ENCODE peak calls at places on chromosomes 4 and X, in nine cellular contexts. One of them, this sample, is unnamed.
A peak's percentile ranks its signal among the peaks of the same experiment; 100 is the strongest.

GRCh38 chr4:78525559-78525958 is 26.0 kb upstream of the ANXA3 start:
- DNase-seq in choroid plexus epithelial cell: no peak
- DNase-seq in heart right ventricle: no peak
- DNase-seq in CD8-positive, alpha-beta T cell: no peak
- DNase-seq in cardiac muscle cell: no peak
- DNase-seq in spleen: no peak
- DNase-seq in endothelial cell: no peak
- DNase-seq in GM13976: no peak
- DNase-seq in stomach: no peak
- DNase-seq in this sample: no peak

GRCh38 chrX:127574829-127575228 is 477.4 kb downstream of the ACTRT1 start:
- DNase-seq in choroid plexus epithelial cell: no peak
- DNase-seq in heart right ventricle: no peak
- DNase-seq in CD8-positive, alpha-beta T cell: no peak
- DNase-seq in cardiac muscle cell: no peak
- DNase-seq in spleen: peak; percentile 52
- DNase-seq in endothelial cell: no peak
- DNase-seq in GM13976: no peak
- DNase-seq in stomach: no peak
- DNase-seq in this sample: no peak

GRCh38 chr4:140704392-140704955 is 51.7 kb downstream of the TBC1D9 start:
- DNase-seq in choroid plexus epithelial cell: no peak
- DNase-seq in heart right ventricle: no peak
- DNase-seq in CD8-positive, alpha-beta T cell: no peak
- DNase-seq in cardiac muscle cell: no peak
- DNase-seq in spleen: no peak
- DNase-seq in endothelial cell: no peak
- DNase-seq in GM13976: no peak
- DNase-seq in stomach: no peak
- DNase-seq in this sample: no peak

GRCh38 chr4:140277576-140277975 is 95.9 kb upstream of the SCOC start:
- DNase-seq in choroid plexus epithelial cell: no peak
- DNase-seq in heart right ventricle: no peak
- DNase-seq in CD8-positive, alpha-beta T cell: no peak
- DNase-seq in cardiac muscle cell: no peak
- DNase-seq in spleen: no peak
- DNase-seq in endothelial cell: no peak
- DNase-seq in GM13976: no peak
- DNase-seq in stomach: no peak
- DNase-seq in this sample: no peak

GRCh38 chr4:69120869-69121268 is 24.6 kb downstream of the UGT2B7 start:
- DNase-seq in choroid plexus epithelial cell: no peak
- DNase-seq in heart right ventricle: no peak
- DNase-seq in CD8-positive, alpha-beta T cell: no peak
- DNase-seq in cardiac muscle cell: no peak
- DNase-seq in spleen: no peak
- DNase-seq in endothelial cell: no peak
- DNase-seq in GM13976: no peak
- DNase-seq in stomach: no peak
- DNase-seq in this sample: no peak

GRCh38 chr4:174047363-174047762 is 236.1 kb downstream of the FBXO8 start:
- DNase-seq in choroid plexus epithelial cell: no peak
- DNase-seq in heart right ventricle: no peak
- DNase-seq in CD8-positive, alpha-beta T cell: no peak
- DNase-seq in cardiac muscle cell: no peak
- DNase-seq in spleen: no peak
- DNase-seq in endothelial cell: no peak
- DNase-seq in GM13976: no peak
- DNase-seq in stomach: no peak
- DNase-seq in this sample: no peak

GRCh38 chr4:72319596-72319995 is 249.4 kb downstream of the ADAMTS3 start:
- DNase-seq in choroid plexus epithelial cell: no peak
- DNase-seq in heart right ventricle: no peak
- DNase-seq in CD8-positive, alpha-beta T cell: no peak
- DNase-seq in cardiac muscle cell: no peak
- DNase-seq in spleen: no peak
- DNase-seq in endothelial cell: no peak
- DNase-seq in GM13976: no peak
- DNase-seq in stomach: no peak
- DNase-seq in this sample: no peak

GRCh38 chr4:8911311-8912088 is 39.9 kb upstream of the HMX1 start:
- DNase-seq in choroid plexus epithelial cell: no peak
- DNase-seq in heart right ventricle: no peak
- DNase-seq in CD8-positive, alpha-beta T cell: no peak
- DNase-seq in cardiac muscle cell: no peak
- DNase-seq in spleen: peak; percentile 67
- DNase-seq in endothelial cell: peak; percentile 3
- DNase-seq in GM13976: peak; percentile 21
- DNase-seq in stomach: peak; percentile 18
- DNase-seq in this sample: peak; percentile 36

GRCh38 chrX:119240356-119240755 is 4.3 kb downstream of the PGRMC1 start:
- DNase-seq in choroid plexus epithelial cell: peak; percentile 70
- DNase-seq in heart right ventricle: no peak
- DNase-seq in CD8-positive, alpha-beta T cell: no peak
- DNase-seq in cardiac muscle cell: no peak
- DNase-seq in spleen: no peak
- DNase-seq in endothelial cell: no peak
- DNase-seq in GM13976: no peak
- DNase-seq in stomach: no peak
- DNase-seq in this sample: no peak

GRCh38 chr4:170990989-170991589 is 822.1 kb upstream of the GALNTL6 start:
- DNase-seq in choroid plexus epithelial cell: peak; percentile 55
- DNase-seq in heart right ventricle: no peak
- DNase-seq in CD8-positive, alpha-beta T cell: no peak
- DNase-seq in cardiac muscle cell: peak; percentile 53
- DNase-seq in spleen: no peak
- DNase-seq in endothelial cell: peak; percentile 49
- DNase-seq in GM13976: peak; percentile 21
- DNase-seq in stomach: no peak
- DNase-seq in this sample: no peak

GRCh38 chrX:7946960-7947359 is 19.7 kb upstream of the PNPLA4 start:
- DNase-seq in choroid plexus epithelial cell: no peak
- DNase-seq in heart right ventricle: no peak
- DNase-seq in CD8-positive, alpha-beta T cell: no peak
- DNase-seq in cardiac muscle cell: peak; percentile 15
- DNase-seq in spleen: no peak
- DNase-seq in endothelial cell: no peak
- DNase-seq in GM13976: no peak
- DNase-seq in stomach: no peak
- DNase-seq in this sample: no peak

GRCh38 chrX:29071525-29071924 is 484.3 kb downstream of the IL1RAPL1 start:
- DNase-seq in choroid plexus epithelial cell: peak; percentile 15
- DNase-seq in heart right ventricle: no peak
- DNase-seq in CD8-positive, alpha-beta T cell: no peak
- DNase-seq in cardiac muscle cell: no peak
- DNase-seq in spleen: no peak
- DNase-seq in endothelial cell: no peak
- DNase-seq in GM13976: no peak
- DNase-seq in stomach: no peak
- DNase-seq in this sample: no peak

GRCh38 chr4:67721770-67722597 is 21.0 kb upstream of the UBA6 start:
- DNase-seq in choroid plexus epithelial cell: peak; percentile 58
- DNase-seq in heart right ventricle: no peak
- DNase-seq in CD8-positive, alpha-beta T cell: no peak
- DNase-seq in cardiac muscle cell: no peak
- DNase-seq in spleen: no peak
- DNase-seq in endothelial cell: no peak
- DNase-seq in GM13976: no peak
- DNase-seq in stomach: no peak
- DNase-seq in this sample: no peak

GRCh38 chrX:150365953-150366911 is 3.1 kb downstream of the MAMLD1 start:
- DNase-seq in choroid plexus epithelial cell: peak; percentile 48
- DNase-seq in heart right ventricle: peak; percentile 53
- DNase-seq in CD8-positive, alpha-beta T cell: no peak
- DNase-seq in cardiac muscle cell: peak; percentile 53
- DNase-seq in spleen: peak; percentile 70
- DNase-seq in endothelial cell: peak; percentile 46
- DNase-seq in GM13976: no peak
- DNase-seq in stomach: no peak
- DNase-seq in this sample: peak; percentile 47

GRCh38 chr4:20354120-20354519 is 102.4 kb downstream of the SLIT2 start:
- DNase-seq in choroid plexus epithelial cell: no peak
- DNase-seq in heart right ventricle: no peak
- DNase-seq in CD8-positive, alpha-beta T cell: no peak
- DNase-seq in cardiac muscle cell: peak; percentile 17
- DNase-seq in spleen: no peak
- DNase-seq in endothelial cell: no peak
- DNase-seq in GM13976: no peak
- DNase-seq in stomach: no peak
- DNase-seq in this sample: no peak

GRCh38 chr4:56468097-56468422 is 643 bp downstream of the SRP72 start:
- DNase-seq in choroid plexus epithelial cell: peak; percentile 52
- DNase-seq in heart right ventricle: no peak
- DNase-seq in CD8-positive, alpha-beta T cell: no peak
- DNase-seq in cardiac muscle cell: peak; percentile 55
- DNase-seq in spleen: no peak
- DNase-seq in endothelial cell: peak; percentile 29
- DNase-seq in GM13976: peak; percentile 58
- DNase-seq in stomach: peak; percentile 37
- DNase-seq in this sample: peak; percentile 45

GRCh38 chrX:130575831-130576404 is 174.1 kb downstream of the RBMX2 start:
- DNase-seq in choroid plexus epithelial cell: peak; percentile 67
- DNase-seq in heart right ventricle: peak; percentile 4
- DNase-seq in CD8-positive, alpha-beta T cell: no peak
- DNase-seq in cardiac muscle cell: peak; percentile 68
- DNase-seq in spleen: no peak
- DNase-seq in endothelial cell: peak; percentile 8
- DNase-seq in GM13976: peak; percentile 45
- DNase-seq in stomach: peak; percentile 38
- DNase-seq in this sample: no peak

GRCh38 chrX:115952417-115953092 is 218.0 kb upstream of the AGTR2 start:
- DNase-seq in choroid plexus epithelial cell: no peak
- DNase-seq in heart right ventricle: no peak
- DNase-seq in CD8-positive, alpha-beta T cell: no peak
- DNase-seq in cardiac muscle cell: no peak
- DNase-seq in spleen: peak; percentile 73
- DNase-seq in endothelial cell: no peak
- DNase-seq in GM13976: peak; percentile 2
- DNase-seq in stomach: no peak
- DNase-seq in this sample: no peak

GRCh38 chr4:180449395-180449956 is 1793.7 kb upstream of the TENM3 start:
- DNase-seq in choroid plexus epithelial cell: peak; percentile 0
- DNase-seq in heart right ventricle: no peak
- DNase-seq in CD8-positive, alpha-beta T cell: no peak
- DNase-seq in cardiac muscle cell: peak; percentile 55
- DNase-seq in spleen: no peak
- DNase-seq in endothelial cell: peak; percentile 49
- DNase-seq in GM13976: peak; percentile 28
- DNase-seq in stomach: no peak
- DNase-seq in this sample: no peak
- TF ChIP-seq CTCF in choroid plexus epithelial cell: peak; percentile 13
- TF ChIP-seq CTCF in heart right ventricle: no peak
- TF ChIP-seq CTCF in CD8-positive, alpha-beta T cell: no peak
- TF ChIP-seq CTCF in cardiac muscle cell: no peak
- TF ChIP-seq CTCF in spleen: no peak
- TF ChIP-seq CTCF in endothelial cell: peak; percentile 66
- TF ChIP-seq CTCF in GM13976: peak; percentile 35
- TF ChIP-seq CTCF in stomach: no peak
- TF ChIP-seq CTCF in this sample: peak; percentile 29

DNA sequence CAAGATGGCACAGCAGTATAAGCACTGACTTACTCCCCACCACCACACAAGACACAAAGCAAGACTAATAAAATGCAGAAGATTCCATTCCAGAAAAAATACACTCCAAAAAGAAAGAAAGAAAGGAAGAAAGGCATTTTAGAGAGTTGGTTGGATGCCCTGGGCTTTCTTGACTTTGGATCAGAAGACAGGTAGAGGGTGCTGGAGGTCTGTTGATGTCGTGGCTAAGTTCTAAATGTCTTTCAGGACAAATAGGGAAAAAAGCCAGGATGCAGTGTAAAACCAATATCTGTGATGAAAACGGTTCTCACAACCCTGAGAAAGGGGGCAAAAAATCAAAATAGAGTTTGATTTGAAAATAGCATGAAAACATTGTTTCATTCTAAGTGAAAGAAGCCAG is 555.2 kb upstream of the PRKX start:
- DNase-seq in choroid plexus epithelial cell: no peak
- DNase-seq in heart right ventricle: no peak
- DNase-seq in CD8-positive, alpha-beta T cell: no peak
- DNase-seq in cardiac muscle cell: no peak
- DNase-seq in spleen: no peak
- DNase-seq in endothelial cell: no peak
- DNase-seq in GM13976: no peak
- DNase-seq in stomach: no peak
- DNase-seq in this sample: no peak
- TF ChIP-seq CTCF in choroid plexus epithelial cell: no peak
- TF ChIP-seq CTCF in heart right ventricle: no peak
- TF ChIP-seq CTCF in CD8-positive, alpha-beta T cell: no peak
- TF ChIP-seq CTCF in cardiac muscle cell: no peak
- TF ChIP-seq CTCF in spleen: no peak
- TF ChIP-seq CTCF in endothelial cell: no peak
- TF ChIP-seq CTCF in GM13976: no peak
- TF ChIP-seq CTCF in stomach: no peak
- TF ChIP-seq CTCF in this sample: no peak

DNA sequence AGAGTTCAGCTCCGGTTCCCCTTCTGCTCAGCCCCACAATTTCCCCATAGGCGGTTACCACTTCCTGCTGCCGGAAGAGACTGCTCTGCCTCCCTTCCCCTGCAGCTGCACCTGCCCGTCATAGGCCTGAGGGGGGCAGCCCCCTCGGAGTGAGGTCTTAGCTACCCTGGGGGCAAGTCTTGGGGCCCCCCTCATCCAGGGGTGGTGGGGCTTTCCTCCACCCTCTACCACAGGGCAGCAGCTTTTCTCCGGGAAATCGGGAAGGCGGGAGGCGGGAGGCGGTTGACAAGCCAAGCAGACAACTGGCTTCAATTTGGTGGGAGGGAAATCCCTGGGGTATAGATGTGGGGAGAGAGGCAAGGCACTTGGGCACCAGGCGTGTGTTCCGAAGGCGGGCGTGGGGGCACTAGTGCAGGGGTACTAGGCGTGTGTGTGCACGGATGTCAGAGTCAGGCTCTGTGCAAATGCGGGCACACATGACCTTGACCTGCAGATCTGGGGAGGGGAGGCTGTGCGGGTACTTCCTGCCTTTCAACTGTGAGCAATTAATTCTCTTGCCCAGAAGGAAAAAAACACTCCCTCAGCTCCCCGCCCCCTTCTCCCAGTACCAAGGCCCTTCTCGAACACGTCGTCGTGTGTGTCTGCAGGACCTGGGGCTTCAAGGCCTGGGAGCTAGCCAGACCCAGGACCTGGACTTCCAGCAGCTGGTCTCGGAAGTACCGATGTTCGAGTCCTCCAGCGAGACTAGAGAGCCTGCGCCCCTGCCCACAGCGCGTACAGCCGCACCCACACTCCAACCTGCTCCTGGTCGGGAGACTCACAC is 1.0 kb upstream of the ARHGAP4 start:
- DNase-seq in choroid plexus epithelial cell: peak; percentile 18
- DNase-seq in heart right ventricle: peak; percentile 52
- DNase-seq in CD8-positive, alpha-beta T cell: peak; percentile 47
- DNase-seq in cardiac muscle cell: no peak
- DNase-seq in spleen: peak; percentile 96
- DNase-seq in endothelial cell: no peak
- DNase-seq in GM13976: peak; percentile 86
- DNase-seq in stomach: peak; percentile 57
- DNase-seq in this sample: no peak
- TF ChIP-seq CTCF in choroid plexus epithelial cell: no peak
- TF ChIP-seq CTCF in heart right ventricle: no peak
- TF ChIP-seq CTCF in CD8-positive, alpha-beta T cell: no peak
- TF ChIP-seq CTCF in cardiac muscle cell: no peak
- TF ChIP-seq CTCF in spleen: peak; percentile 40
- TF ChIP-seq CTCF in endothelial cell: no peak
- TF ChIP-seq CTCF in GM13976: no peak
- TF ChIP-seq CTCF in stomach: no peak
- TF ChIP-seq CTCF in this sample: no peak

GRCh38 chr4:153622093-153622492 is 62.0 kb upstream of the TLR2 start:
- DNase-seq in choroid plexus epithelial cell: no peak
- DNase-seq in heart right ventricle: no peak
- DNase-seq in CD8-positive, alpha-beta T cell: no peak
- DNase-seq in cardiac muscle cell: no peak
- DNase-seq in spleen: peak; percentile 24
- DNase-seq in endothelial cell: no peak
- DNase-seq in GM13976: no peak
- DNase-seq in stomach: no peak
- DNase-seq in this sample: no peak
- TF ChIP-seq CTCF in choroid plexus epithelial cell: no peak
- TF ChIP-seq CTCF in heart right ventricle: no peak
- TF ChIP-seq CTCF in CD8-positive, alpha-beta T cell: no peak
- TF ChIP-seq CTCF in cardiac muscle cell: no peak
- TF ChIP-seq CTCF in spleen: no peak
- TF ChIP-seq CTCF in endothelial cell: no peak
- TF ChIP-seq CTCF in GM13976: no peak
- TF ChIP-seq CTCF in stomach: no peak
- TF ChIP-seq CTCF in this sample: no peak